ENCODE peak calls at places on chromosomes 1 and 21, in eight cellular contexts. Q, J, A, D, O, C, I and M are unnamed samples.

GRCh38 chr21:45333583-45334121 is 46.0 kb upstream of the POFUT2 start:
- DNase-seq in C (peak), A (peak), D (no peak), J (no peak), Q (no peak), O (no peak), I (no peak), M (peak)

GRCh38 chr1:62398377-62398776 is 38.5 kb upstream of the USP1 start:
- DNase-seq in D (no peak), I (peak), C (peak), A (peak), O (no peak), Q (peak), J (no peak), M (no peak)

GRCh38 chr1:2379733-2380404 is 11.5 kb downstream of the MORN1 start:
- DNase-seq in Q (no peak), J (no peak), C (no peak), A (no peak), I (no peak), D (no peak), O (peak), M (peak)

GRCh38 chr1:68175621-68176398 is 56.5 kb downstream of the WLS start:
- DNase-seq in A (peak), I (no peak), Q (peak), J (peak), C (peak), O (no peak), D (no peak), M (no peak)

GRCh38 chr1:19654886-19655717 is 9.6 kb upstream of the HTR6 start:
- DNase-seq in O (peak), A (no peak), J (no peak), D (no peak), I (no peak), C (no peak), Q (no peak), M (no peak)

GRCh38 chr1:153217744-153218416 is 496 bp downstream of the PRR9 start:
- DNase-seq in Q (no peak), A (no peak), C (no peak), O (no peak), I (no peak), D (no peak), J (no peak), M (no peak)

GRCh38 chr1:21913258-21913657 is 23.9 kb downstream of the HSPG2 start:
- DNase-seq in C (no peak), A (no peak), O (peak), D (no peak), Q (no peak), I (no peak), J (no peak), M (no peak)

GRCh38 chr21:14383596-14384210 is 757 bp upstream of the HSPA13 start:
- DNase-seq in D (peak), Q (no peak), J (no peak), A (peak), I (no peak), O (no peak), C (no peak), M (no peak)

GRCh38 chr1:212828395-212828794 is 19.1 kb downstream of the SPATA45 start:
- DNase-seq in Q (no peak), J (no peak), I (no peak), A (no peak), C (no peak), D (no peak), O (no peak), M (no peak)

GRCh38 chr1:55868026-55868425 is 652.9 kb upstream of the USP24 start:
- DNase-seq in A (peak), O (no peak), I (no peak), D (peak), C (no peak), J (no peak), Q (peak), M (no peak)

GRCh38 chr21:44639331-44639655 is 2.1 kb downstream of the KRTAP10-10 start:
- DNase-seq in A (no peak), I (no peak), J (no peak), Q (no peak), O (no peak), D (no peak), C (no peak), M (no peak)

GRCh38 chr1:210527091-210527490 is 198.4 kb downstream of the HHAT start:
- DNase-seq in C (no peak), A (peak), D (no peak), Q (no peak), I (no peak), J (no peak), O (no peak), M (no peak)

DNA sequence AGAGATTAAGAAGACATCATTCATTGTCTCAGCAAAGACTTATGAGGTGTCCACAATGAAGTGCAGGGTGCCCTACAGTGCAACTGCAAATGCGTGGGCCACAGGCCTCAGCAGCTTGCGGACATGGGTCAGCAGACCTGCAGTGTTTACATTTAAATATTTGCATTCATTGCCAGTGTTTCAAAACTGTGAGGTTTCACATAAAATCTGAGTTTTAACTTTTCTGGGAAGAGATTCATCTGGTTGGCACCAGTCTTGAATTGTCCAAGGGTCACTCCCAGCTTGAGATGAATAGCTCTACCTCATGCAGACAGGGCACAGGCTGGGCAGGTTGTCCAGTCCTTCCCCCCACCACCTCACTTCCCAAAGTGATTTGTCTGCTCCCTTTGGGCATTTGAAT is 286.8 kb upstream of the DUSP10 start:
- DNase-seq in J (no peak), O (no peak), C (no peak), I (no peak), A (no peak), D (no peak), Q (no peak), M (no peak)
- H3K4me3 ChIP-seq in J (no peak), O (no peak), C (no peak), I (no peak), A (no peak), D (no peak), Q (no peak), M (no peak)

GRCh38 chr21:42652527-42653491 is 612 bp upstream of the PDE9A start:
- DNase-seq in D (peak), C (peak), J (peak), O (peak), A (peak), I (no peak), Q (no peak), M (peak)
- TF ChIP-seq CTCF in D (peak), C (peak), J (peak), O (peak), A (peak), I (peak), Q (peak), M (peak)

GRCh38 chr1:101235241-101235695 is 1.6 kb upstream of the S1PR1 start:
- DNase-seq in I (no peak), Q (no peak), A (no peak), O (no peak), D (no peak), C (no peak), J (no peak), M (no peak)
- H3K4me3 ChIP-seq in I (peak), Q (peak), A (peak), O (peak), D (no peak), C (peak), J (peak), M (peak)

GRCh38 chr1:145730900-145731299 is 11.6 kb downstream of the CD160 start:
- DNase-seq in J (no peak), I (no peak), D (no peak), C (no peak), A (no peak), O (no peak), Q (no peak), M (no peak)
- TF ChIP-seq CTCF in J (no peak), I (no peak), D (no peak), C (no peak), A (no peak), O (no peak), Q (no peak), M (no peak)

DNA sequence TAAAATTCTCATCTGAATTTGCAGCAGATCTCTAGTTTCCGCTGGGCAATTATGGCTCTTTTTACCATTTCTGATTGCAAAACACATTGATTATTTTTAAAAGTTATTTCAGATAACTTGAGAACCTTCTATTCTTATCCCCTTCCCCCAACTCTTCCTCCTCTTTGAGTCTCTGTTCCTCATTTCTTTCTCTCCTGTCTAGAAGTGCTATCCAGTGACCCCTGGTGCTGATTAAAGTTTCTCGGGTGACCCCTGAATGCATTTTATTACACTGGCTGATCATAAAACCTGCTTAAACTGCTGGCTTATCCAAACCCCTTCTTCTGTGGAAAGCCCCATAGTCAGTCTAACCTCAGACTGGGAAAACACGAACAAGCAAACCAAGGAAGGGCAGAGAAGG is 61.2 kb downstream of the GORAB start:
- DNase-seq in Q (peak), A (no peak), C (no peak), J (no peak), I (no peak), D (no peak), O (no peak), M (no peak)
- H3K4me3 ChIP-seq in Q (peak), A (no peak), C (no peak), J (no peak), I (no peak), D (no peak), O (peak), M (peak)

DNA sequence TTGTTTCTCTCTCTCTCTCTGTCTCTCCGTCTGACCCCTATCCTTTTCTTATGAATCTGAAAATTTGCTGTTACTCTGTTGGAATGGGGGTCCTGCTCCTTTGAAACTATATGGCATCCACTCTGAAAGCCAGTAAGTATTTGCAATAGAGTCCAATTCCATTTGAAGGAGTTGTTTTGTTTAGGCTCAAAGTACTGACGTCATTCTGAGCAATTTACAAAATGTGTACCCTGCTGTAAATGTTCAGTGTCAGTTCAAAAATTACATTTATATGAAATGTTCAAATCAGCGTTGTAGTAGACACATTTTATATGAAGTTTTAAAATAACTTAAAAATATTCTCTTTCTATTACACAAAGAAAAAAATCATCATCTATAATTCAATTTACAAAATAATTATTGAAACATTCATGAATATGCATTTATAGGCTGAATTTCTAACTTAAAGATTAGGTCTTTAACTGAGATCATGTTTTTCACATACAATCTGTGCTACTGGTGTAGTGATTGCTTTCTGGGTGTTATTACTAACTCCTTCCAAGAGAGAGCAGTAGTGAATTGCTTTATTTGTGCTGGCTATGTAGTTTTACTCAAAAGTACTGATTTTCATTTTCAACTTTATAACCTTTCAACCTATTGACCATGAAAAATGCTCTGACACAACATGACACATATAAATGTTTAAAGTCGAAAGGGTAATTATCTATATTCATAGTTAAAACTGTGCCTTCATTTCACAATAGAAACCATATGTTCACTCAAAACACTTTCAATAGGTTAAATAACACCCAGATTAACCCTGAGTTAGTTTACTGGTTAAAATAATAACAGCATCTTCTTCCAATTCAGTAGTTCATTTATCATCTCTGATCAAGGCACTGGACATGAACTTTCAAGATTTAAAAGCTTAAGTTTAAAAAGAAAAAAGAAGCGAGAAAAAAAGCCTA is 253.1 kb upstream of the ADGRL4 start:
- DNase-seq in A (peak), Q (peak), O (no peak), D (peak), J (peak), C (peak), I (peak), M (no peak)
- TF ChIP-seq CTCF in A (peak), Q (peak), O (peak), D (peak), J (peak), C (peak), I (peak), M (peak)